ENCODE peak calls at places on chromosomes 12 and 14, in six cellular contexts. C is Panc1; L is right cardiac atrium; B is CD8-positive, alpha-beta T cell; O is upper lobe of left lung; Y is central memory CD8-positive, alpha-beta T cell. I is an unnamed sample.

GRCh38 chr12:56208014-56208413 is 13.7 kb downstream of the RNF41 start:
- ATAC-seq in Y (no peak), L (no peak), B (no peak), C (no peak), O (no peak), I (no peak)

GRCh38 chr14:34120185-34120977 is 169.5 kb upstream of the EGLN3 start:
- ATAC-seq in O (no peak), Y (no peak), L (peak; percentile 41), C (no peak), B (no peak), I (no peak)

GRCh38 chr12:123237646-123238329 is 4.6 kb downstream of the MTRFR start:
- ATAC-seq in Y (no peak), L (no peak), C (no peak), B (peak; percentile 6), O (no peak), I (peak; percentile 48)

GRCh38 chr14:94203473-94204210 is 29.5 kb downstream of the PPP4R4 start:
- ATAC-seq in Y (no peak), B (no peak), O (no peak), C (no peak), L (no peak), I (peak; percentile 80)

GRCh38 chr12:11886339-11886738 is 184.4 kb upstream of the BCL2L14 start:
- ATAC-seq in O (no peak), C (no peak), Y (no peak), B (no peak), L (no peak), I (no peak)

GRCh38 chr12:113056381-113056630 is 224 bp upstream of the DTX1 start:
- ATAC-seq in L (no peak), O (no peak), B (no peak), C (peak; percentile 5), Y (no peak), I (peak; percentile 10)

GRCh38 chr12:45469902-45470301 is 254.0 kb downstream of the ANO6 start:
- ATAC-seq in L (no peak), C (no peak), O (no peak), Y (peak; percentile 70), B (peak; percentile 61), I (no peak)

GRCh38 chr14:97185186-97185585 is 388.0 kb downstream of the VRK1 start:
- ATAC-seq in O (no peak), L (no peak), B (no peak), Y (no peak), C (no peak), I (no peak)

GRCh38 chr12:77830502-77830901 is at the start of gene NAV3:
- ATAC-seq in C (no peak), Y (no peak), O (no peak), B (no peak), L (peak; percentile 69), I (peak; percentile 27)

GRCh38 chr12:12705833-12706520 is 10.0 kb upstream of the GPR19 start:
- ATAC-seq in C (no peak), B (peak; percentile 90), O (no peak), Y (peak; percentile 97), L (no peak), I (no peak)

GRCh38 chr12:3179731-3180130 is 102.6 kb downstream of the TSPAN9 start:
- ATAC-seq in L (no peak), O (no peak), Y (no peak), B (no peak), C (no peak), I (no peak)